ENCODE peak calls at places on chromosome 9, in five cellular contexts. J is testis, Z is GM06990, G is mucosa of descending colon, R is lower lobe of right lung. W is an unnamed sample.

GRCh38 chr9:121067655-121068054 is 7.1 kb upstream of the CNTRL start:
- DNase-seq in J (no peak), Z (no peak), G (no peak), R (no peak), W (no peak)

GRCh38 chr9:126051446-126052130 is 275.0 kb upstream of the MVB12B start:
- DNase-seq in J (no peak), Z (no peak), G (no peak), R (peak), W (no peak)

GRCh38 chr9:91084896-91085295 is 276.8 kb downstream of the AUH start:
- DNase-seq in J (no peak), Z (no peak), G (no peak), R (no peak), W (no peak)

GRCh38 chr9:134413890-134414731 is 87.9 kb downstream of the RXRA start:
- DNase-seq in J (no peak), Z (no peak), G (no peak), R (peak), W (no peak)

GRCh38 chr9:14563902-14564578 is 129.2 kb downstream of the ZDHHC21 start:
- DNase-seq in J (no peak), Z (no peak), G (no peak), R (no peak), W (no peak)

GRCh38 chr9:84366683-84367082 is 26.1 kb upstream of the SLC28A3 start:
- DNase-seq in J (no peak), Z (no peak), G (no peak), R (no peak), W (no peak)

GRCh38 chr9:73137286-73137899 is 14.3 kb upstream of the ANXA1 start:
- DNase-seq in J (no peak), Z (no peak), G (no peak), R (no peak), W (no peak)

GRCh38 chr9:99971410-99971809 is 65.0 kb downstream of the STX17 start:
- DNase-seq in J (no peak), Z (no peak), G (no peak), R (no peak), W (no peak)

GRCh38 chr9:75664597-75664996 is 225.9 kb upstream of the PCSK5 start:
- DNase-seq in J (no peak), Z (no peak), G (peak), R (no peak), W (no peak)

GRCh38 chr9:93955356-93956182 is 414 bp upstream of the BARX1 start:
- DNase-seq in J (no peak), Z (no peak), G (no peak), R (no peak), W (peak)

GRCh38 chr9:123725389-123725788 is 204.5 kb downstream of the DENND1A start:
- DNase-seq in J (peak), Z (no peak), G (no peak), R (no peak), W (no peak)

GRCh38 chr9:90839183-90839582 is 37.6 kb downstream of the SYK start:
- DNase-seq in J (no peak), Z (no peak), G (no peak), R (no peak), W (no peak)

GRCh38 chr9:130665431-130666392 is 1.3 kb downstream of the PRDM12 start:
- DNase-seq in J (no peak), Z (no peak), G (no peak), R (no peak), W (peak)

GRCh38 chr9:130668196-130668595 is 3.8 kb downstream of the PRDM12 start:
- DNase-seq in J (no peak), Z (no peak), G (no peak), R (no peak), W (peak)

GRCh38 chr9:130665029-130665430 is 636 bp downstream of the PRDM12 start:
- DNase-seq in J (no peak), Z (no peak), G (no peak), R (no peak), W (no peak)

GRCh38 chr9:130667117-130667430 is 2.7 kb downstream of the PRDM12 start:
- DNase-seq in J (no peak), Z (no peak), G (no peak), R (no peak), W (no peak)

GRCh38 chr9:130666393-130667116 is 2.2 kb downstream of the PRDM12 start:
- DNase-seq in J (no peak), Z (no peak), G (no peak), R (no peak), W (peak)
- H3K4me3 ChIP-seq in J (no peak), Z (no peak), G (no peak), R (no peak), W (peak)

GRCh38 chr9:137220317-137221094 is 1.5 kb downstream of the RNF208 start:
- DNase-seq in J (no peak), Z (no peak), G (no peak), R (no peak), W (peak)

GRCh38 chr9:137218754-137219271 is 3.2 kb downstream of the RNF208 start:
- DNase-seq in J (peak), Z (no peak), G (no peak), R (no peak), W (no peak)

GRCh38 chr9:137218212-137218753 is 3.8 kb downstream of the RNF208 start:
- DNase-seq in J (no peak), Z (no peak), G (no peak), R (no peak), W (no peak)

GRCh38 chr9:137221095-137221374 is 1.0 kb downstream of the RNF208 start:
- DNase-seq in J (no peak), Z (no peak), G (peak), R (no peak), W (no peak)

GRCh38 chr9:137219757-137220316 is 2.2 kb downstream of the RNF208 start:
- DNase-seq in J (no peak), Z (no peak), G (no peak), R (no peak), W (no peak)
- H3K4me3 ChIP-seq in J (no peak), Z (no peak), G (no peak), R (no peak), W (no peak)

DNA sequence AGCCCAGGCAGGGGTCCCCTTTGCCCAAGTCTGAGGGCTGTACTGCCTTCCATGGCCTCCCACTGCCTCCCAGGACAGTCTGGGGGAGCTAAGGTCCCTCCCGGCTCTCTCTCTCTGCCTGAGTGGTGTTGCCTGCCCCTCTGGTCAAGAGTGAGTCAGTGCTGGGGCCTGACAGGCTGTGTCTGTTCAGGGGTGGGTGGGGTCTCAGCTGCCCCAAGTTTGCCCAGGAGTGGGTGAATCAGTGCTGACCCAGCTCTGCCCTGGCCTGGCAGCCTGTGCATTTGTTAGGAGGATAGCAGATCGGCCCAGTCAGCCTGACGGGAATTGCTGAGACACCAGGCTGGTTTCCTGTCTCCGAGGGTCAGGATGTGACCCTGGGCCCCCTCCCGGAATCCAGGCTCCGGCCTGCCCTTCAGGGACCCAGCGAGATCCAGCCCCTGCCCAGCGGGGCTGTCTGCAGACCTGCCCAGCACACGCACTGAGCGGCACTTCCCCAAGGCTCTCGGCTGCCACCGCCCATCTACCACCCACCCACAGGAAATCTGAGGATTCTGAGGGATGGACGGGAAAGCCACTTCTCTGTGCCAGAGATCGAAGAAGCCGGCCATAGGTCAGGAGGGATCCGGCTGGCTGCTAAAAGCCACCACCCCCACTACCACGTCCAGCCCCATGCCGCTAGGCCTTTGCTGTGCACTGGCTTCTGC is 15.9 kb downstream of the ENG start:
- DNase-seq in J (peak), Z (no peak), G (peak), R (peak), W (peak)
- H3K4me3 ChIP-seq in J (no peak), Z (no peak), G (no peak), R (peak), W (no peak)

GRCh38 chr9:127825319-127826051 is 22.8 kb downstream of the FPGS start:
- DNase-seq in J (peak), Z (no peak), G (peak), R (peak), W (peak)
- H3K4me3 ChIP-seq in J (no peak), Z (no peak), G (no peak), R (no peak), W (peak)